ENCODE peak calls at places on chromosomes 12 and 14, in six cellular contexts. B is epithelial cell of proximal tubule, M is cardiac fibroblast, V is hepatocyte, N is MCF 10A, Z is astrocyte. A is an unnamed sample.

GRCh38 chr14:24397639-24398297 is 1.0 kb upstream of the NYNRIN start:
- DNase-seq in M (no peak), Z (no peak), N (no peak), V (no peak), B (no peak), A (no peak)

GRCh38 chr12:6635375-6635855 is 344 bp downstream of the LPAR5 start:
- DNase-seq in M (no peak), Z (no peak), V (no peak), N (no peak), B (no peak), A (peak; percentile 77)

GRCh38 chr12:28799337-28799736 is 349.7 kb upstream of the FAR2 start:
- DNase-seq in V (peak; percentile 16), M (no peak), Z (no peak), B (no peak), N (no peak), A (no peak)

GRCh38 chr12:13049816-13050215 is 5.6 kb downstream of the FAM234B start:
- DNase-seq in N (no peak), Z (peak; percentile 12), V (no peak), B (no peak), M (peak; percentile 78), A (no peak)

GRCh38 chr12:76685246-76685678 is 78.7 kb upstream of the ZDHHC17 start:
- DNase-seq in B (no peak), V (peak; percentile 19), Z (no peak), N (no peak), M (peak; percentile 74), A (no peak)

GRCh38 chr12:47767197-47767724 is 5.8 kb upstream of the SLC48A1 start:
- DNase-seq in M (peak; percentile 63), N (peak; percentile 82), B (no peak), V (peak; percentile 41), Z (no peak), A (peak; percentile 52)

GRCh38 chr12:114982760-114983159 is 298.8 kb upstream of the TBX3 start:
- DNase-seq in N (peak; percentile 38), Z (no peak), V (no peak), B (no peak), M (peak; percentile 17), A (no peak)

GRCh38 chr12:6967548-6968100 is 2.8 kb downstream of the PHB2 start:
- DNase-seq in Z (no peak), N (no peak), M (no peak), V (no peak), B (no peak), A (no peak)

GRCh38 chr12:111596985-111597730 is 2.0 kb downstream of the ATXN2 start:
- DNase-seq in N (peak; percentile 73), M (peak; percentile 67), V (peak; percentile 75), Z (peak; percentile 64), B (no peak), A (no peak)

GRCh38 chr12:64826234-64826633 is 1.8 kb downstream of the TBC1D30 start:
- DNase-seq in N (no peak), V (peak; percentile 78), M (peak; percentile 47), Z (peak; percentile 44), B (no peak), A (no peak)

GRCh38 chr14:104743461-104744380 is 9.2 kb upstream of the SIVA1 start:
- DNase-seq in B (no peak), V (no peak), N (no peak), M (no peak), Z (no peak), A (no peak)

GRCh38 chr12:111645433-111645832 is 40.3 kb downstream of the BRAP start:
- DNase-seq in V (no peak), Z (peak; percentile 87), B (peak; percentile 22), N (no peak), M (peak; percentile 15), A (no peak)

GRCh38 chr14:101473795-101474562 is 87.3 kb upstream of the DIO3 start:
- DNase-seq in N (no peak), M (no peak), V (no peak), Z (no peak), B (no peak), A (no peak)

GRCh38 chr12:56202838-56203237 is 13.6 kb upstream of the SMARCC2 start:
- DNase-seq in V (no peak), Z (no peak), N (no peak), M (no peak), B (no peak), A (no peak)

GRCh38 chr12:54560374-54560858 is 11.0 kb downstream of the PDE1B start:
- DNase-seq in V (peak; percentile 86), N (peak; percentile 73), B (no peak), M (peak; percentile 83), Z (peak; percentile 18), A (peak; percentile 65)

GRCh38 chr14:50677527-50678063 is 9.5 kb upstream of the SAV1 start:
- DNase-seq in Z (peak; percentile 72), N (peak; percentile 75), B (peak; percentile 48), M (peak; percentile 41), V (no peak), A (no peak)

GRCh38 chr12:4908694-4909396 is 860 bp upstream of the KCNA1 start:
- DNase-seq in N (no peak), V (peak; percentile 36), B (no peak), M (no peak), Z (peak; percentile 18), A (no peak)

GRCh38 chr14:65075628-65076325 is 26.5 kb downstream of the MAX start:
- DNase-seq in M (no peak), Z (no peak), B (no peak), N (no peak), V (no peak), A (no peak)

GRCh38 chr12:23473071-23473470 is 476.4 kb downstream of the SOX5 start:
- DNase-seq in N (no peak), Z (no peak), B (no peak), V (no peak), M (no peak), A (no peak)

GRCh38 chr12:125091401-125091800 is 26.2 kb downstream of the AACS start:
- DNase-seq in B (no peak), N (no peak), Z (no peak), M (no peak), V (no peak), A (no peak)

GRCh38 chr12:119235352-119235751 is 56.6 kb downstream of the HSPB8 start:
- DNase-seq in M (no peak), Z (no peak), B (no peak), N (no peak), V (no peak), A (no peak)

GRCh38 chr12:45674583-45674982 is 54.9 kb upstream of the ARID2 start:
- DNase-seq in Z (peak; percentile 89), V (peak; percentile 28), B (no peak), M (peak; percentile 91), N (peak; percentile 92), A (no peak)

GRCh38 chr12:53710098-53710497 is 17.2 kb downstream of the CALCOCO1 start:
- DNase-seq in M (no peak), B (no peak), N (no peak), V (no peak), Z (no peak), A (no peak)

GRCh38 chr14:61527325-61528100 is 167.8 kb upstream of the HIF1A start:
- DNase-seq in M (peak; percentile 84), Z (peak; percentile 92), B (no peak), N (peak; percentile 80), V (peak; percentile 61), A (no peak)

GRCh38 chr14:77139540-77140342 is 1.9 kb downstream of the ZDHHC22 start:
- DNase-seq in B (no peak), N (peak; percentile 16), Z (no peak), M (no peak), V (peak; percentile 64), A (peak; percentile 56)

GRCh38 chr14:96827310-96827709 is 30.1 kb downstream of the VRK1 start:
- DNase-seq in Z (peak; percentile 6), M (no peak), N (no peak), V (no peak), B (no peak), A (no peak)

GRCh38 chr12:4974217-4974616 is 64.5 kb downstream of the KCNA1 start:
- DNase-seq in B (no peak), M (no peak), V (no peak), Z (no peak), N (no peak), A (no peak)

GRCh38 chr14:74984241-74985027 is 18.3 kb upstream of the EIF2B2 start:
- DNase-seq in Z (no peak), B (no peak), V (no peak), M (no peak), N (no peak), A (no peak)

GRCh38 chr14:36975834-36976233 is 196.6 kb downstream of the SLC25A21 start:
- DNase-seq in M (no peak), B (no peak), Z (no peak), N (peak; percentile 50), V (no peak), A (no peak)

GRCh38 chr14:31261859-31262739 is 54.5 kb upstream of the HECTD1 start:
- DNase-seq in M (peak; percentile 83), B (peak; percentile 77), Z (peak; percentile 47), N (peak; percentile 75), V (peak; percentile 27), A (no peak)

DNA sequence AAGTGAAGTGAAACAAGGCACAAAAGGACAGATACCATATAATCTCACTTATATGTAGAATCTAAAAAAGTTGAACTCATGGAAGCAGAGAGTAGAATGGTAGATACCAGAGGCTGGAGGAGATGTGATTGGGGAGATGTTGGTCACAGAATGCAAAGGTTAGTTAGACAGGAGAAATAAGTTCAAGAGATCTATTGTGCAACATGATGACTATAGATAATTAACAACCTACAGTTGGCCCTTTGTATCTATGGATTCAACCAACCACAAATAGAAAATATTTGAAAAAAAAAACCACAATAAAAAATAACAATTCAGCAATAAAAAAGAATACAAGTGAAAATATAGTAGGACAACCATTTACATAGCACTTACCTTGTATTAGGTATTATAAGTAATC is 19.3 kb downstream of the CRADD start:
- DNase-seq in B (no peak), M (no peak), V (no peak), Z (no peak), N (no peak), A (no peak)
- TF ChIP-seq CTCF in B (no peak), M (no peak), V (no peak), Z (no peak), N (no peak), A (no peak)

GRCh38 chr12:94795520-94795919 is 145.2 kb upstream of the TMCC3 start:
- DNase-seq in B (peak; percentile 46), M (peak; percentile 47), Z (peak; percentile 47), V (peak; percentile 35), N (peak; percentile 65), A (no peak)
- TF ChIP-seq CTCF in B (peak; percentile 27), M (peak; percentile 38), Z (peak; percentile 19), V (peak; percentile 2), N (no peak), A (no peak)

GRCh38 chr12:14394317-14395058 is 29.0 kb downstream of the ATF7IP start:
- DNase-seq in V (peak; percentile 75), N (peak; percentile 77), B (no peak), M (peak; percentile 86), Z (peak; percentile 92), A (no peak)
- TF ChIP-seq CTCF in V (no peak), N (no peak), B (no peak), M (peak; percentile 16), Z (peak; percentile 14), A (no peak)

GRCh38 chr14:38608244-38608643 is 352.4 kb upstream of the CLEC14A start:
- DNase-seq in Z (no peak), N (no peak), M (no peak), V (no peak), B (no peak), A (no peak)

GRCh38 chr14:38605193-38606114 is 349.6 kb upstream of the CLEC14A start:
- DNase-seq in M (peak; percentile 2), V (no peak), B (no peak), N (no peak), Z (no peak), A (no peak)
- TF ChIP-seq CTCF in M (no peak), V (peak; percentile 27), B (peak; percentile 5), N (peak; percentile 20), Z (peak; percentile 25), A (no peak)

A was measured in activated B cell treated with CpG ODN at 0.5 μM for 24 hours.